ENCODE peak calls at places on chromosomes 2 and 18, in eight cellular contexts. G is SW480; Y is A673; S is skeletal muscle cell; W is neural crest cell; X is caudate nucleus; C is fibroblast of lung; O is activated CD8-positive, alpha-beta memory T cell treated with anti-CD3 and anti-CD28 coated beads for 4 hours. Q is an unnamed sample.

GRCh38 chr2:169781249-169782013 is 17.2 kb upstream of the SSB start:
- DNase-seq in G (no peak), Y (no peak), S (no peak), W (no peak), X (no peak), C (no peak), O (no peak), Q (no peak)

GRCh38 chr2:217666338-217666737 is 336.5 kb downstream of the TNS1 start:
- DNase-seq in G (no peak), Y (no peak), S (no peak), W (no peak), X (no peak), C (peak; percentile 11), O (no peak), Q (no peak)

GRCh38 chr2:238263204-238264071 is 23.6 kb upstream of the HES6 start:
- DNase-seq in G (peak; percentile 81), Y (peak; percentile 80), S (peak; percentile 80), W (peak; percentile 84), X (peak; percentile 87), C (peak; percentile 96), O (peak; percentile 36), Q (peak; percentile 90)

GRCh38 chr18:37889963-37890362 is 324.4 kb upstream of the CELF4 start:
- DNase-seq in G (no peak), Y (no peak), S (no peak), W (no peak), X (no peak), C (no peak), O (no peak), Q (no peak)

GRCh38 chr18:48752928-48753327 is 197.8 kb downstream of the SMAD7 start:
- DNase-seq in G (no peak), Y (no peak), S (no peak), W (no peak), X (no peak), C (no peak), O (no peak), Q (no peak)

GRCh38 chr18:67310826-67311225 is 205.7 kb downstream of the DSEL start:
- DNase-seq in G (no peak), Y (peak; percentile 55), S (peak; percentile 26), W (no peak), X (no peak), C (peak; percentile 20), O (no peak), Q (no peak)

GRCh38 chr18:52701219-52701935 is 361.4 kb downstream of the DCC start:
- DNase-seq in G (no peak), Y (no peak), S (no peak), W (no peak), X (no peak), C (no peak), O (no peak), Q (no peak)

GRCh38 chr18:45280486-45281263 is 334.6 kb upstream of the SLC14A2 start:
- DNase-seq in G (no peak), Y (no peak), S (no peak), W (no peak), X (no peak), C (no peak), O (no peak), Q (no peak)

GRCh38 chr2:43238176-43238575 is 11.8 kb upstream of the ZFP36L2 start:
- DNase-seq in G (no peak), Y (no peak), S (no peak), W (no peak), X (no peak), C (peak; percentile 17), O (no peak), Q (no peak)

GRCh38 chr2:233800231-233800630 is 22.1 kb downstream of the MROH2A start:
- DNase-seq in G (no peak), Y (no peak), S (no peak), W (no peak), X (no peak), C (no peak), O (no peak), Q (no peak)

GRCh38 chr2:66439291-66440010 is 4.5 kb downstream of the MEIS1 start:
- DNase-seq in G (no peak), Y (peak; percentile 52), S (no peak), W (no peak), X (no peak), C (peak; percentile 41), O (no peak), Q (no peak)

GRCh38 chr18:2442726-2443275 is 128.5 kb downstream of the METTL4 start:
- DNase-seq in G (no peak), Y (no peak), S (no peak), W (no peak), X (no peak), C (no peak), O (no peak), Q (no peak)

GRCh38 chr2:207073791-207074678 is 91.7 kb downstream of the KLF7 start:
- DNase-seq in G (no peak), Y (peak; percentile 62), S (no peak), W (no peak), X (peak; percentile 39), C (peak; percentile 26), O (no peak), Q (peak; percentile 38)

GRCh38 chr18:38539373-38539772 is 973.8 kb upstream of the CELF4 start:
- DNase-seq in G (no peak), Y (no peak), S (no peak), W (no peak), X (no peak), C (no peak), O (no peak), Q (no peak)

GRCh38 chr2:3204031-3204430 is 173.6 kb downstream of the EIPR1 start:
- DNase-seq in G (no peak), Y (no peak), S (no peak), W (no peak), X (no peak), C (no peak), O (no peak), Q (no peak)

GRCh38 chr2:84884396-84884795 is 3.5 kb upstream of the TRABD2A start:
- DNase-seq in G (no peak), Y (no peak), S (no peak), W (no peak), X (no peak), C (peak; percentile 59), O (no peak), Q (no peak)

GRCh38 chr2:235845245-235845644 is 322.9 kb downstream of the GBX2 start:
- DNase-seq in G (no peak), Y (no peak), S (no peak), W (no peak), X (no peak), C (no peak), O (no peak), Q (no peak)

GRCh38 chr2:17543848-17544645 is 3.6 kb downstream of the VSNL1 start:
- DNase-seq in G (peak; percentile 82), Y (peak; percentile 17), S (no peak), W (no peak), X (no peak), C (peak; percentile 65), O (no peak), Q (no peak)

GRCh38 chr2:1698188-1698945 is 45.9 kb downstream of the PXDN start:
- DNase-seq in G (no peak), Y (no peak), S (no peak), W (no peak), X (no peak), C (peak; percentile 57), O (no peak), Q (no peak)

GRCh38 chr2:153416071-153416470 is 62.5 kb downstream of the RPRM start:
- DNase-seq in G (no peak), Y (no peak), S (no peak), W (no peak), X (no peak), C (no peak), O (no peak), Q (no peak)

GRCh38 chr18:46010676-46011075 is 43.5 kb upstream of the EPG5 start:
- DNase-seq in G (no peak), Y (no peak), S (no peak), W (no peak), X (no peak), C (no peak), O (no peak), Q (no peak)

GRCh38 chr18:79923896-79924585 is 27.4 kb downstream of the SLC66A2 start:
- DNase-seq in G (no peak), Y (no peak), S (no peak), W (no peak), X (no peak), C (no peak), O (no peak), Q (no peak)

GRCh38 chr18:67428805-67429204 is 87.7 kb downstream of the DSEL start:
- DNase-seq in G (no peak), Y (no peak), S (no peak), W (no peak), X (no peak), C (peak; percentile 47), O (no peak), Q (no peak)

GRCh38 chr18:48949606-48950535 is 894 bp downstream of the SMAD7 start:
- DNase-seq in G (no peak), Y (peak; percentile 68), S (no peak), W (peak; percentile 29), X (no peak), C (peak; percentile 62), O (no peak), Q (no peak)

GRCh38 chr2:75054296-75054695 is 95.9 kb downstream of the POLE4 start:
- DNase-seq in G (no peak), Y (no peak), S (no peak), W (no peak), X (no peak), C (no peak), O (no peak), Q (no peak)

GRCh38 chr18:37391156-37391555 is 174.4 kb downstream of the CELF4 start:
- DNase-seq in G (no peak), Y (no peak), S (no peak), W (no peak), X (no peak), C (no peak), O (no peak), Q (no peak)